ENCODE peak calls at places on chromosomes 4 and X, in four cellular contexts. J is DND-41, H is fibroblast of mammary gland, U is fibroblast of pulmonary artery. L is an unnamed sample.

GRCh38 chr4:122412547-122412946 is 33.7 kb downstream of the ADAD1 start:
- DNase-seq in J (no peak), H (peak), U (peak), L (no peak)

GRCh38 chr4:83231620-83232056 is 53.0 kb downstream of the COQ2 start:
- DNase-seq in J (peak), H (peak), U (peak), L (peak)

GRCh38 chr4:125849869-125850268 is 535.1 kb downstream of the FAT4 start:
- DNase-seq in J (no peak), H (peak), U (peak), L (peak)

GRCh38 chrX:80751456-80751855 is 58.2 kb downstream of the BRWD3 start:
- DNase-seq in J (no peak), H (no peak), U (no peak), L (no peak)

GRCh38 chr4:15765910-15766703 is 12.0 kb upstream of the CD38 start:
- DNase-seq in J (peak), H (no peak), U (no peak), L (no peak)

GRCh38 chr4:168667397-168667796 is 170.5 kb downstream of the PALLD start:
- DNase-seq in J (no peak), H (no peak), U (no peak), L (no peak)

GRCh38 chrX:107684956-107685385 is 56.7 kb downstream of the PRPS1 start:
- DNase-seq in J (no peak), H (peak), U (peak), L (peak)

GRCh38 chrX:703466-704210 is 73.0 kb downstream of the SHOX start:
- DNase-seq in J (no peak), H (no peak), U (no peak), L (no peak)

GRCh38 chrX:36856849-36857248 is 151.3 kb upstream of the FAM47C start:
- DNase-seq in J (no peak), H (peak), U (peak), L (no peak)

GRCh38 chrX:115940348-115940747 is 230.2 kb upstream of the AGTR2 start:
- DNase-seq in J (no peak), H (no peak), U (no peak), L (no peak)

GRCh38 chr4:44157611-44158277 is 290.9 kb downstream of the KCTD8 start:
- DNase-seq in J (no peak), H (no peak), U (peak), L (no peak)

GRCh38 chrX:109384569-109385174 is 97.2 kb downstream of the GUCY2F start:
- DNase-seq in J (no peak), H (peak), U (peak), L (no peak)

GRCh38 chr4:65918217-65918616 is 247.9 kb upstream of the EPHA5 start:
- DNase-seq in J (no peak), H (no peak), U (no peak), L (no peak)

GRCh38 chr4:158793021-158793420 is 24.2 kb downstream of the FNIP2 start:
- DNase-seq in J (no peak), H (no peak), U (no peak), L (no peak)

GRCh38 chrX:40928076-40928475 is 157.2 kb upstream of the USP9X start:
- DNase-seq in J (no peak), H (no peak), U (no peak), L (no peak)

GRCh38 chr4:26001413-26001812 is 87.4 kb downstream of the SMIM20 start:
- DNase-seq in J (no peak), H (no peak), U (no peak), L (no peak)

GRCh38 chr4:69490271-69490670 is 5.4 kb downstream of the UGT2B4 start:
- DNase-seq in J (no peak), H (peak), U (no peak), L (no peak)

GRCh38 chr4:71020611-71021010 is 27.2 kb downstream of the DCK start:
- DNase-seq in J (no peak), H (no peak), U (peak), L (no peak)

GRCh38 chr4:63528592-63528991 is 880.7 kb downstream of the TECRL start:
- DNase-seq in J (no peak), H (no peak), U (peak), L (no peak)

GRCh38 chr4:18388029-18388428 is 366.5 kb upstream of the LCORL start:
- DNase-seq in J (no peak), H (no peak), U (no peak), L (no peak)

GRCh38 chr4:89249716-89250361 is 57.8 kb downstream of the GPRIN3 start:
- DNase-seq in J (no peak), H (no peak), U (no peak), L (no peak)

GRCh38 chrX:69388526-69388925 is 115.6 kb upstream of the NALF2 start:
- DNase-seq in J (no peak), H (no peak), U (no peak), L (no peak)

GRCh38 chr4:42150653-42151567 is 1.5 kb downstream of the BEND4 start:
- DNase-seq in J (no peak), H (no peak), U (no peak), L (peak)

GRCh38 chr4:74223801-74224200 is 65.9 kb downstream of the MTHFD2L start:
- DNase-seq in J (no peak), H (peak), U (peak), L (peak)

GRCh38 chrX:150856101-150856500 is 42.4 kb downstream of the CD99L2 start:
- DNase-seq in J (no peak), H (no peak), U (peak), L (no peak)

GRCh38 chrX:2931155-2931554 is 2.0 kb upstream of the ARSD start:
- DNase-seq in J (no peak), H (no peak), U (no peak), L (no peak)

GRCh38 chrX:2926664-2927275 is 2.4 kb downstream of the ARSD start:
- DNase-seq in J (no peak), H (no peak), U (no peak), L (no peak)

GRCh38 chrX:2928583-2929434 is at the start of gene ARSD:
- DNase-seq in J (no peak), H (peak), U (peak), L (peak)

GRCh38 chrX:2931612-2932011 is 2.5 kb upstream of the ARSD start:
- DNase-seq in J (no peak), H (no peak), U (no peak), L (no peak)

GRCh38 chrX:2928127-2928582 is 984 bp downstream of the ARSD start:
- DNase-seq in J (no peak), H (no peak), U (no peak), L (no peak)
- H3K4me3 ChIP-seq in J (no peak), H (peak), U (peak), L (peak)

GRCh38 chr4:58275856-58276255 is 1165.7 kb upstream of the IGFBP7 start:
- DNase-seq in J (no peak), H (no peak), U (no peak), L (no peak)

DNA sequence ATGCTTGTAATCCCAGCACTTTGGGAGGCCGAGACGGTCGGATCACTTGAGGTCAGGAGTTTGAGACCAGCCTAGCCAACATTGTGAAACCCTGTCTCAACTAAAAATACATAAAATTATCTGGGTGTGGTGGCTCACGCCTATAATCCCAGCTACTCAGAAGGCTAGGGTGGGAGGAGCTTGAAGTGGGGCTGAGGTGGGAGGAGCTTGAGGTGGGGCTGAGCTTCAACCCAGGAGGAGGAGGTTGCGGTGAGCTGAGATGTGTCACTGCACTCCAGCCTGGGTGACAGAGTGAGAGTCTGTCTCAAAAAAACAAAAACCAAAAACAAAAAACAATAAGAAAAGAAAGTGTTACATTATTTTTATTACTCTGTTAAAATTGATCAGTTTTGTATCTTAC is 1164.4 kb upstream of the IGFBP7 start:
- DNase-seq in J (no peak), H (no peak), U (no peak), L (no peak)
- TF ChIP-seq CTCF in J (no peak), H (no peak), U (no peak), L (no peak)

DNA sequence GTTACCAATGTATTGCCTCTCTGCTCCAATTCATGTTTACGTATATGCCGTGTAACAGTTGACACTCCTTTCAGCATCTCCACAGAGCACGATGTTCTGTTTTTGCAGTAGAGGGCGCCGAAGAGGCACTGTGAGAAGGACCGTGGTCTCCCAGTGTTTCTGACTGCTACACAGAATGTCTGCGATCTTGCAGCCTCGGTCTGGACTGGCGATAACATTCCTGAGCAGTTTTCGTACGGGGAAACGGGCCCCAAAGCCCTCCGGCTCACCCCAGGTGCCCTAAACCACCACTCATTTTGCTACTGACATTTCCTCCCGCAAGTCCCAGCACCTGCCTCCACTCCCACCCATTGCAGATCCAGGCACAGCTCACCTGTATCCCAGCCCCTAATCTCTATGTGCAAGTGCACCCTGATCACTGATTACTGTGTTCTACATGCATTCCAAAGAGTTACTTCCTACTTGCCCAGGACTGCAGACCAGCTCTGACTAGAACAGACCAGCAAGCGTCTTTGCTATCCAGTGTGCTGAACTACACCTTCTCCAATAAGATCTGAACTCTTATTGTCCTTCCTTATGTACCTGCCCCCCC is 12.4 kb upstream of the NFXL1 start:
- DNase-seq in J (peak), H (peak), U (peak), L (peak)
- H3K4me3 ChIP-seq in J (no peak), H (no peak), U (no peak), L (no peak)

GRCh38 chr4:88215351-88215750 is 56.9 kb upstream of the ABCG2 start:
- DNase-seq in J (no peak), H (peak), U (no peak), L (no peak)

GRCh38 chr4:88216395-88216794 is 58.0 kb upstream of the ABCG2 start:
- DNase-seq in J (no peak), H (no peak), U (no peak), L (no peak)

GRCh38 chr4:88208146-88208545 is 49.7 kb upstream of the ABCG2 start:
- DNase-seq in J (no peak), H (no peak), U (no peak), L (no peak)

GRCh38 chr4:88211473-88212252 is 53.2 kb upstream of the ABCG2 start:
- DNase-seq in J (peak), H (peak), U (peak), L (peak)

DNA sequence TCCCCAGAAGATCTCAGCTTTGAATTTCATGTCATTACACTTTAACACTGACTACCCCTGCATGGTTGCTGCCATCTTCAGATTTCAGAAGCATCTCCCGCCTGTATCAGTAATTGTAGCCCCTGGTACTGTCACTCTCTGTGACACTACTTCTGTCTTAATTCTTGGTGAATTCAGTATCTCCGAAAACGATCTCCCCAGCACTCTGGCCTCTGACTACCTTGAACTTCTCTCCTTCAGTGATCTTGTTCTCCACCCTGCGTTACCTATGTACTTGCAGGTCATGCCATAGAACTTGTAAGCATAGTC is 53.8 kb upstream of the ABCG2 start:
- DNase-seq in J (no peak), H (no peak), U (no peak), L (no peak)
- TF ChIP-seq CTCF in J (no peak), H (no peak), U (no peak), L (no peak)

GRCh38 chr4:165874072-165874798 is 1.2 kb downstream of the TLL1 start:
- DNase-seq in J (no peak), H (no peak), U (peak), L (peak)
- H3K4me3 ChIP-seq in J (no peak), H (peak), U (peak), L (peak)

GRCh38 chrX:66328950-66329596 is 165.0 kb downstream of the HEPH start:
- DNase-seq in J (no peak), H (no peak), U (no peak), L (no peak)
- TF ChIP-seq CTCF in J (no peak), H (no peak), U (no peak), L (no peak)

DNA sequence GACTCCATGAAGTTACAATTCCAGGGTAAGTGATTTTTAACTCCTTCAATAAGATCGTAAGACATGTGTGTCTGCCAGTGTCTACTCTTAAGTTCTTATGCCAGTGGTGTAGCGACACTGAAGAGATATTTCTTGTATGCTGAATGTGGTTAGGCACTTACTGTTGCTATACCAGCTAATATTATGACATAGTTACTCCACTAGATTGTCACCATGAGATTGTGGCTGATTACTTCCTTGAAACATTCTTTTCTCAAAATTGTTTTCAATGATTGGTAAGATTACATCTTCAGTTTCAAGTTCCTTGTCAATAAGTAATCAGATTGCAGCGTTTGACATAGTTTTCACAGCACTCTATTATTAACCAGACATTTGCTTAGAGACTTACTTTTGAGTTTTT is 60.6 kb upstream of the PAGE5 start:
- DNase-seq in J (no peak), H (no peak), U (no peak), L (no peak)
- H3K4me3 ChIP-seq in J (peak), H (no peak), U (no peak), L (no peak)

GRCh38 chr4:108611360-108611759 is 9.0 kb upstream of the RPL34 start:
- DNase-seq in J (no peak), H (peak), U (peak), L (peak)
- TF ChIP-seq CTCF in J (peak), H (peak), U (peak), L (peak)

GRCh38 chr4:37450911-37451310 is 206.4 kb downstream of the NWD2 start:
- DNase-seq in J (no peak), H (no peak), U (no peak), L (no peak)

GRCh38 chr4:37451646-37452045 is 207.1 kb downstream of the NWD2 start:
- DNase-seq in J (no peak), H (no peak), U (no peak), L (no peak)

GRCh38 chr4:37454263-37454800 is 209.8 kb downstream of the NWD2 start:
- DNase-seq in J (no peak), H (no peak), U (no peak), L (no peak)

GRCh38 chr4:37453361-37454262 is 209.1 kb downstream of the NWD2 start:
- DNase-seq in J (no peak), H (no peak), U (peak), L (peak)

DNA sequence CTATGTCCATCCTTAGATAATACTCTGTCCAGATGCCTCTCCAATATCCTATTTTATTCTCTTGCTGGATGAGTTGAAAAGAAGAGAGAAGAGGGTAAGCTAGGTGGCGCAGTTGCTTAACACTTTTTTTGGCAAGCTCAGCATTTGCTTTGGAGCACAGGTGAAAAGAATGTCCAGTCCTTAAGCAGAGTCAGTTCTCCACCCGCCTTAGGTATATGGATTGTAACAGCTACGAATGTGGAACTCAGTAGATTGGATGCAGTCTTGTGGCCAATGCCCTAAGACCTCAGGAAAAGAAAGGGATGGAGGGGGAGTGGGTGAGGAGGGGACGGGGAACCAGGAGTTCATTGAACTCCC is 208.4 kb downstream of the NWD2 start:
- DNase-seq in J (peak), H (peak), U (peak), L (peak)
- H3K4me3 ChIP-seq in J (no peak), H (no peak), U (no peak), L (no peak)